ENCODE peak calls at places on chromosomes 2 and 18, in four cellular contexts. B is activated CD4-positive, CD25-positive, alpha-beta regulatory T cell treated with anti-CD3 and anti-CD28 coated beads, Interleukin-2, amount 50 U/mL, for 72 hours; H is activated naive CD4-positive, alpha-beta T cell treated with anti-CD3 and anti-CD28 coated beads for 36 hours; O is amniotic stem cell. U is an unnamed sample.

GRCh38 chr2:48070415-48070814 is 164.1 kb upstream of the FBXO11 start:
- DNase-seq in B (no peak), H (no peak), O (no peak), U (no peak)

GRCh38 chr2:36290306-36290705 is 65.3 kb upstream of the CRIM1 start:
- DNase-seq in B (no peak), H (no peak), O (no peak), U (no peak)

GRCh38 chr2:70035344-70035844 is 51.9 kb upstream of the PCBP1 start:
- DNase-seq in B (no peak), H (no peak), O (no peak), U (peak; percentile 75)

GRCh38 chr2:204447722-204448121 is 97.6 kb upstream of the PARD3B start:
- DNase-seq in B (no peak), H (no peak), O (no peak), U (no peak)

GRCh38 chr18:37465922-37466321 is 99.7 kb downstream of the CELF4 start:
- DNase-seq in B (no peak), H (no peak), O (no peak), U (no peak)

GRCh38 chr2:144389151-144389929 is 130.6 kb downstream of the ZEB2 start:
- DNase-seq in B (no peak), H (no peak), O (no peak), U (no peak)

GRCh38 chr2:74831693-74832530 is 2.0 kb upstream of the HK2 start:
- DNase-seq in B (no peak), H (no peak), O (no peak), U (no peak)

GRCh38 chr2:8303322-8303832 is 378.5 kb upstream of the ID2 start:
- DNase-seq in B (peak; percentile 41), H (peak; percentile 69), O (no peak), U (peak; percentile 95)

GRCh38 chr2:74646201-74646600 is 1.9 kb downstream of the M1AP start:
- DNase-seq in B (no peak), H (no peak), O (no peak), U (no peak)

GRCh38 chr2:59389240-59389639 is 1148.1 kb upstream of the FANCL start:
- DNase-seq in B (no peak), H (no peak), O (no peak), U (no peak)

GRCh38 chr2:84782717-84783442 is 98.0 kb downstream of the TRABD2A start:
- DNase-seq in B (no peak), H (peak; percentile 66), O (no peak), U (peak; percentile 61)

GRCh38 chr2:45264227-45265225 is 255.3 kb upstream of the SIX2 start:
- DNase-seq in B (no peak), H (peak; percentile 10), O (no peak), U (no peak)

GRCh38 chr2:168730391-168730790 is 72.0 kb upstream of the NOSTRIN start:
- DNase-seq in B (no peak), H (no peak), O (no peak), U (no peak)

GRCh38 chr18:46485675-46486200 is 171.3 kb downstream of the LOXHD1 start:
- DNase-seq in B (no peak), H (no peak), O (no peak), U (no peak)

GRCh38 chr2:232351686-232352510 is 26.7 kb upstream of the ALPP start:
- DNase-seq in B (peak; percentile 27), H (peak; percentile 2), O (no peak), U (no peak)